ENCODE peak calls at places on chromosome 1, in six cellular contexts. D is CD8-positive, alpha-beta memory T cell; P is DND-41; Z is spleen; F is PC-3; U is tibial nerve. V is an unnamed sample.
A peak's percentile ranks its signal among the peaks of the same experiment; 100 is the strongest.

GRCh38 chr1:192010406-192010805 is 147.9 kb upstream of the RGS18 start:
- DNase-seq in Z (no peak), D (no peak), U (no peak), F (no peak), P (no peak), V (no peak)

GRCh38 chr1:184802739-184803492 is 48.3 kb upstream of the EDEM3 start:
- DNase-seq in U (no peak), D (no peak), P (no peak), Z (no peak), F (peak; percentile 42), V (no peak)

GRCh38 chr1:27488523-27489138 is 1.3 kb downstream of the WASF2 start:
- DNase-seq in P (peak; percentile 18), U (no peak), D (no peak), F (peak; percentile 25), Z (no peak), V (no peak)

GRCh38 chr1:101302831-101303511 is 66.2 kb downstream of the S1PR1 start:
- DNase-seq in Z (no peak), P (no peak), F (no peak), D (no peak), U (no peak), V (no peak)

GRCh38 chr1:17436380-17437174 is 2.9 kb downstream of the RCC2 start:
- DNase-seq in Z (no peak), F (no peak), U (no peak), D (no peak), P (no peak), V (no peak)

GRCh38 chr1:35707253-35708178 is 11.2 kb downstream of the C1orf216 start:
- DNase-seq in Z (no peak), U (no peak), D (peak; percentile 54), F (no peak), P (peak; percentile 61), V (peak; percentile 14)

GRCh38 chr1:56098956-56099355 is 480.4 kb downstream of the PLPP3 start:
- DNase-seq in Z (no peak), P (no peak), D (no peak), F (no peak), U (no peak), V (no peak)

GRCh38 chr1:231630558-231631205 is 4.1 kb downstream of the DISC1 start:
- DNase-seq in U (no peak), F (no peak), P (no peak), D (no peak), Z (no peak), V (no peak)

GRCh38 chr1:26574690-26575349 is 45.3 kb downstream of the RPS6KA1 start:
- DNase-seq in Z (peak; percentile 64), D (no peak), P (no peak), U (no peak), F (no peak), V (no peak)

GRCh38 chr1:28869952-28870351 is 44.4 kb upstream of the EPB41 start:
- DNase-seq in Z (no peak), P (no peak), D (no peak), F (no peak), U (no peak), V (no peak)
- H3K4me3 ChIP-seq in Z (no peak overlapping the region), P (no peak overlapping the region), D (no peak overlapping the region), F (no peak overlapping the region), U (no peak overlapping the region), V (no peak overlapping the region)

GRCh38 chr1:37363535-37363934 is 110.8 kb upstream of the ZC3H12A start:
- DNase-seq in P (no peak), Z (no peak), F (no peak), D (no peak), U (no peak), V (no peak)
- H3K27me3 ChIP-seq in P (peaks cover 5% of the 10 kb centered on the region), Z (no peaks in the 10 kb centered on the region), F (peaks cover 61% of the 10 kb centered on the region), D (no peaks in the 10 kb centered on the region), U (no peaks in the 10 kb centered on the region), V (no peaks in the 10 kb centered on the region)

DNA sequence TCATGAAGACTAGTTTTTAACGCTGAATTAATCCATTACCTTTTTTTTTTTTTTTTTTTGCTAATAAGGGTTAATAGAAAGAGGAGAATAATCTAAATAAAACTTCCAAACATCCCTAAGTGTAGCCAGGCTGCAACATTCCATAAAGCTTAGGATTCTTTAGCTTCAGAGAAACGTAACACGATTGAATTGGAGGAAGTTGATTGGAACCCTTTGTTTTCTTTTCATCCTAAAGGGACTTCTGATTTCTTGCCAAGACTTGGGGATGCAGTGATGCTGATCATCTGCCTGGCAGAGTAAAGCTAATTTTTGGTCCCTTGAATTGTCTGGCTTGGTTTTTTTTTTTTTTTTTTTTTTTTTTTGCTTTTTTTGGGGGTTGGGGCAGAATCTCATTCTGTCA is 142.9 kb downstream of the VPS13D start:
- DNase-seq in D (no peak), F (no peak), Z (no peak), U (no peak), P (no peak), V (no peak)
- H3K36me3 ChIP-seq in D (peaks cover 18% of the 10 kb centered on the region), F (peaks cover 12% of the 10 kb centered on the region), Z (no peaks in the 10 kb centered on the region), U (peaks cover 56% of the 10 kb centered on the region), P (peaks cover 41% of the 10 kb centered on the region), V (peaks cover 2% of the 10 kb centered on the region)

DNA sequence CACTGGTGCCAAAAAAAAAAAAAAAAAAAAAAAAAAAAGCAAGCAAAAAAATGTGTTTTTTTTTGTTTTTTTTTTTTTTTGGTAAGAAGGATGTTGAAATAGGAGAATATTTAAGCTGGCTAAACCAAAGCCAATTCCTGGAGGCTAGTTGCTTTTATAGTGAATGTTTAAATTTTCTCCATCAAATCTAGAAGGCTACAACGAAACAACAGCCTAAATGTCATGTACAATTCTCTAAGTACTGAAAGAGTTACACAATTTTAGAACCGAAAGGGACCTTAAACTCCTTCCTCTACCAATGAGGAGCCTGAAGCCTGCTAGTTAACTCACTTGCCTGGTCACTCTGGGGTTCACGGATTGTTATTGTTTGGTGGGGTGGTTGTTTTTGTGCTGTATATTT is 3.5 kb downstream of the WLS start:
- DNase-seq in Z (no peak), P (no peak), U (no peak), D (no peak), F (no peak), V (no peak)
- H3K4me3 ChIP-seq in Z (no peak overlapping the region), P (no peak overlapping the region), U (no peak overlapping the region), D (no peak overlapping the region), F (no peak overlapping the region), V (no peak overlapping the region)

GRCh38 chr1:24286246-24287010 is 32.7 kb upstream of the GRHL3 start:
- DNase-seq in P (no peak), Z (no peak), U (no peak), D (no peak), F (peak; percentile 60), V (no peak)
- H3K27me3 ChIP-seq in P (peaks cover 10% of the 10 kb centered on the region), Z (no peaks in the 10 kb centered on the region), U (no peaks in the 10 kb centered on the region), D (no peaks in the 10 kb centered on the region), F (no peaks in the 10 kb centered on the region), V (peaks cover 2% of the 10 kb centered on the region)

DNA sequence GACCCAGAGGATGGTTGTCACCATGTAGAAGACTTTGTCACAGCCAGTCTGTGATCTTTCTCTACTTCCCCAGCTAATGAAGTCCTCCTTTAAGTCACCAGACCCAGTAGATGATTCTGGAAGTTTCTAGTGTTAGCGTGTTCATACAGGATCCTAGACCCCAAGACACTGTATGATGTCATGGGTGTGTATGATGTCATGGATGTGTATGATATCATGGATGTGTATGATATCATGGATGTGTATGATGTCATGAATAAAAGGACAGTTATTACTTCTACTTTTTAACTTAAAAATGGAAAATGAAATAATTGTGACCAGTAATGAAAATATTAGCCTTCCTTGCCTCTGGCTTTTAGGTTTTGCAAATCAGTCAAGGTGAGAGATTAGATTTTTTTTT is 260.0 kb downstream of the FMN2 start:
- DNase-seq in U (no peak), F (no peak), P (no peak), Z (no peak), D (no peak), V (no peak)
- H3K36me3 ChIP-seq in U (peaks cover 4% of the 10 kb centered on the region), F (no peaks in the 10 kb centered on the region), P (no peaks in the 10 kb centered on the region), Z (no peaks in the 10 kb centered on the region), D (no peaks in the 10 kb centered on the region), V (no peaks in the 10 kb centered on the region)

DNA sequence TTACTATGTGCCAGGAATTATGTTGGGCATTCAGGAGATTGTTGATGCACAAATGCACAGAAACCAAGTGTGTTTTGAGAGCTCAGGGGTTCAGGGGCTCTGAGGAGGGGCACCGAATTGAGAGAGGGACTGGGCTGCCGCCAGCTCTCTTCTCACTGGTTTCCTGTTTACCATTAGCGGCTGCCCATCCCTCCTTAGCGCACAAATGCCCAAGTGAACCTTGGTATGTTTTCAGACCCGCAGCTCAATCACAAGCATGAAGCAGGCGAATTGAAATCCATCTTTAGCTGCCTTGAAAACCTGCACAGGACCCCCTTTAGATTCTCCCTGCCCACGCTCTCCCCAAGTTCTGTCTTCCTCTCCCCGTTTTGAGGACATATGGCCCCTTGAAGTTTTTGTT is 61.2 kb upstream of the ACOT11 start:
- DNase-seq in F (no peak), D (no peak), U (no peak), P (peak; percentile 58), Z (no peak), V (no peak)
- H3K4me3 ChIP-seq in F (peak overlapping the region; percentile 65), D (no peak overlapping the region), U (no peak overlapping the region), P (no peak overlapping the region), Z (no peak overlapping the region), V (no peak overlapping the region)

DNA sequence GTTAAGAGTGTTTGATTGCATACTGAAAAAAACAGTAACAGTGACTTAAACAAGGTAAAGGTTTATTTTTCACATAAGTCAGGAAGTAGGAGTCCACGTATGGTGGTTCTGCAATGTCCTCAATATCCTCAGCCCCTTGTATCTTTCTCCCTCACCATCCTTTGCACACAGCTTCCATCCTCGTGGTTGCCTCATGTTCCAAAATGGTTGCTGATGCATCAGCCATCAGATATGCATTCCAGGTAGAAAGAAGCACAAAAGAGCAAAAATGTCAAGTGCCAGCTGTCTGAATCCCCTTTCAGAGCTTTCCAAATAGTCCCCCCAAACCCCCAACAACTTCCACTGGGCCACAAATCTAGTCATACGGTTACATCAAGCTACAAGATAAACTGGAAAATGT is 138.1 kb downstream of the SYF2 start:
- DNase-seq in P (no peak), Z (no peak), U (no peak), D (no peak), F (no peak), V (no peak)
- H3K27me3 ChIP-seq in P (peaks cover 10% of the 10 kb centered on the region), Z (no peaks in the 10 kb centered on the region), U (peaks cover 8% of the 10 kb centered on the region), D (no peaks in the 10 kb centered on the region), F (no peaks in the 10 kb centered on the region), V (no peaks in the 10 kb centered on the region)

GRCh38 chr1:230277201-230277771 is 148.8 kb downstream of the PGBD5 start:
- DNase-seq in P (peak; percentile 65), Z (peak; percentile 76), F (no peak), D (no peak), U (no peak), V (no peak)
- H3K36me3 ChIP-seq in P (peaks cover 97% of the 10 kb centered on the region), Z (no peaks in the 10 kb centered on the region), F (peaks cover 53% of the 10 kb centered on the region), D (peaks cover 10% of the 10 kb centered on the region), U (peaks cover 67% of the 10 kb centered on the region), V (peaks cover 16% of the 10 kb centered on the region)